ENCODE peak calls at places on chromosomes 13 and 19, in six cellular contexts. G, P, D, Q, I and T are unnamed samples.

GRCh38 chr19:54803410-54803809 is at the start of gene KIR2DL4:
- DNase-seq in G (no peak), P (no peak), D (peak; percentile 10), Q (no peak), I (no peak), T (no peak)

GRCh38 chr19:15010497-15011255 is 31.0 kb upstream of the SLC1A6 start:
- DNase-seq in G (no peak), P (no peak), D (no peak), Q (no peak), I (peak; percentile 23), T (no peak)

GRCh38 chr19:9757544-9758501 is 10.7 kb downstream of the ZNF846 start:
- DNase-seq in G (no peak), P (no peak), D (no peak), Q (no peak), I (no peak), T (no peak)

GRCh38 chr19:12867120-12868099 is 13.8 kb downstream of the DNASE2 start:
- DNase-seq in G (peak; percentile 84), P (peak; percentile 73), D (peak; percentile 76), Q (no peak), I (peak; percentile 79), T (peak; percentile 53)

GRCh38 chr13:24495151-24495729 is 17.3 kb downstream of the PARP4 start:
- DNase-seq in G (no peak), P (no peak), D (no peak), Q (no peak), I (no peak), T (no peak)

GRCh38 chr19:8340341-8341096 is 2.5 kb downstream of the KANK3 start:
- DNase-seq in G (peak; percentile 65), P (peak; percentile 37), D (peak; percentile 30), Q (no peak), I (no peak), T (no peak)

GRCh38 chr13:98768522-98768921 is 16.1 kb upstream of the SLC15A1 start:
- DNase-seq in G (no peak), P (no peak), D (no peak), Q (no peak), I (no peak), T (no peak)

GRCh38 chr19:42571136-42571535 is 23.6 kb downstream of the CEACAM8 start:
- DNase-seq in G (no peak), P (no peak), D (no peak), Q (no peak), I (no peak), T (no peak)

GRCh38 chr13:93784191-93784590 is 557.6 kb downstream of the GPC6 start:
- DNase-seq in G (no peak), P (no peak), D (no peak), Q (no peak), I (no peak), T (no peak)

GRCh38 chr13:27007166-27007565 is 164.4 kb downstream of the USP12 start:
- DNase-seq in G (no peak), P (no peak), D (no peak), Q (no peak), I (no peak), T (no peak)

GRCh38 chr19:55636723-55637122 is 4.1 kb upstream of the ZNF580 start:
- DNase-seq in G (no peak), P (no peak), D (no peak), Q (no peak), I (no peak), T (no peak)

GRCh38 chr19:1064661-1065605 is 2.0 kb upstream of the ARHGAP45 start:
- DNase-seq in G (peak; percentile 88), P (peak; percentile 81), D (peak; percentile 81), Q (peak; percentile 56), I (no peak), T (no peak)

DNA sequence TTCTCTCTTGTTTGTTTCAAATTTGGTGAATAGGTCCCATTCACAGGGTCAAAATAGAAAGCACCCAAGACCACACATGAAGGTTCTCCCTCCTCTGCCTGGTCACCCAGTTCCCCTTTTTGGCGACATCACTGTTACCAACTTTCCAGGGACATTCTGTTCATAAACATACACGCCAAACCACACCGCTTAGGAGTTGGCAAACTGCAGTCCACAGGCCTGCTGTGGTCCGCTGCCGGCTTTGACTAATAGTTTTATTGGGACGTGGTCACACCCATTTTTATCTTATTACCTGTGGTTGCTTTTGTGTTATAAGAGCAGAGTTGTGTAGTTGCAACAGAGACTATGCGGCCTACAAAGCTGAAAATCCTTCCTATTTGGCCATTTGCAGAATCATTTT is 24.2 kb downstream of the UHRF1 start:
- DNase-seq in G (no peak), P (peak; percentile 47), D (peak; percentile 25), Q (no peak), I (no peak), T (no peak)
- H3K36me3 ChIP-seq in G (peaks cover 34% of the 10 kb centered on the region), P (no peaks in the 10 kb centered on the region), D (no peaks in the 10 kb centered on the region), Q (peaks cover 26% of the 10 kb centered on the region), I (peaks cover 20% of the 10 kb centered on the region), T (no peaks in the 10 kb centered on the region)

DNA sequence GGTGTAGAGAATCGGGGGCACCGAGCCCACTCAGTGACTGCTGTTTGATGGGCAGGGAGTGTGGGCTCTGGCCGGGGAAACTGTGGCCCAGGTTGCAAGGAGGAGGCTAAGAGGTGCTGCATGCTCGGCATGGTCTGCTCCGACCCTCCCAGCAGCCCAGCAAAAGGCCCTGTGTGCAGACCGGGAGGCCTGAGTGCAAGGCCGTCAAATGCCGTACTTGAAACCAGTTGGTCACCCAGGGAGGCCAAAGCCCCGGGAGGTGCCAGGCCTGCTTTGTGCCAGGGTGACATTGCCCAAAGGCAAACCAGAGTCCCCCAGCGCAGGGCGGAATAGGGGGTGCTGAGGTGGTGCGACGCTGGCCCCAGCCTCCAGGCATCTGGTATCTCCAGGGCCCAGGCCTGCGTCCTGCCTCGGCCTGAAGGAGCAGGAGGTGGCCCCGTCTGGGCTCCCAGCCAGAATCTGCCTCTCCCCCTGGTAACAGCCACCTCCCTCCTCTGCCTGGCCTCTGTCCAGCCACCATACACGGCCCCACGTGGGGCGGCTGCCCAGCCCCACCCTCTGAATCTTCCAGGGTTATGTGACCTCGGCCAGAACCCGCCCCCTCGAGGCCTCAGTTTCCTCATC is 4.0 kb downstream of the PIK3R2 start:
- DNase-seq in G (peak; percentile 97), P (peak; percentile 95), D (peak; percentile 94), Q (peak; percentile 48), I (no peak), T (peak; percentile 87)
- TF ChIP-seq POLR2AphosphoS5 in G (peak; percentile 38), P (peak; percentile 18), D (peak; percentile 75), Q (peak; percentile 42), I (no peak), T (peak; percentile 9)

DNA sequence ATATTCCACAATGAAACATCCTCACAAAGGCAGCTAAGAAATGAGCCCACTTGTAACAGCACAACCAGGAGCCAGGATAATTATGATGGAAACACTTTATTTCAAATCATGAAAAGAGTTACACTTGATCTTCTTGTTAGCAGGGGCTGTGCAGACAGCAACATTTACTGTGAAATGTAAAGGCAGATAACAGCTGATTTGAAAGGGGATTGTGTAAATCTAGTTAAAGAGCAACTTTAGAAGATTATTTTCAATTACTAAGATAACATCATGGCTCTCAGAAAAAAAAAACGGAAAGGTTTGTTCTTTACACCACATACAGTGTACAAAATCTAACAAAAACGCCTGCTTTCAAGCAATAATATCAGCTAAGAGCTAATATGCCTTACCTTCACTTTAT is 22.4 kb downstream of the ENOX1 start:
- DNase-seq in G (no peak), P (no peak), D (no peak), Q (no peak), I (no peak), T (no peak)
- H3K36me3 ChIP-seq in G (no peaks in the 10 kb centered on the region), P (no peaks in the 10 kb centered on the region), D (no peaks in the 10 kb centered on the region), Q (no peaks in the 10 kb centered on the region), I (no peaks in the 10 kb centered on the region), T (no peaks in the 10 kb centered on the region)

DNA sequence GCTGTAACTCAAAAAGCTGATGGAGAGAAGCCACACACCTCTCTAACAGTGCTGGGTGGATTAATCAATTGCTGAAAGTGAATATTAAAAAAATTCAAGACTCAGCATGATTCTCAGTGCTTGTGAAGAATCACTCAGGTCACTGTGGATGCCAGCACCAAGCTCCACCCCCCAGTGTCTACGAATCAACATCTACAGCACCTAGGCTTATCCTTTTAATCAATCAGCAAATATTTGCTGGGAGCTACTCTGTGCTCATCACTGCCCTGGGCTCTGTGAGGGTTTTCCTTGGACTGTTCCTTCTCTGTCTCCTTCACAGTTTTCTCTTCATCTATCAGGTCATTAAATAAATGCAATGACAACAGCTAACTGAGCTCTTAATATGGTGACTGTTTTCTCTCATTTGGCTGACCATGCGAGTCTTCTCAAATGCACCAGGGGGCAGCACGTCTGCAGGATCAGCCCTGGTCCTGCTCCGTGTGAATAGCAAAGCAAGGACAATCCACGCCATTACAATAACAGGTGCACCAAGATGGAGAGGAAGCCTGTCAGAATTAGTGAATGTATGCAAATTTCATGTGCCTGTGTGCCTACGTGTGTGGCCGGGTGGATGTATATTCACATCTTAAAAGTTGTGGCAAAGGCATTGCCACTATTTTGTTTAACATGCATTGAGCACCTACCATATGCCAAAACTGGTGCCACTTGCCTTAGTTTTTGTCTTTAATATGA is 14.6 kb upstream of the C13orf42 start:
- DNase-seq in G (peak; percentile 73), P (peak; percentile 53), D (peak; percentile 49), Q (peak; percentile 60), I (peak; percentile 43), T (no peak)
- TF ChIP-seq POLR2AphosphoS5 in G (no peak), P (no peak), D (no peak), Q (no peak), I (no peak), T (no peak)

DNA sequence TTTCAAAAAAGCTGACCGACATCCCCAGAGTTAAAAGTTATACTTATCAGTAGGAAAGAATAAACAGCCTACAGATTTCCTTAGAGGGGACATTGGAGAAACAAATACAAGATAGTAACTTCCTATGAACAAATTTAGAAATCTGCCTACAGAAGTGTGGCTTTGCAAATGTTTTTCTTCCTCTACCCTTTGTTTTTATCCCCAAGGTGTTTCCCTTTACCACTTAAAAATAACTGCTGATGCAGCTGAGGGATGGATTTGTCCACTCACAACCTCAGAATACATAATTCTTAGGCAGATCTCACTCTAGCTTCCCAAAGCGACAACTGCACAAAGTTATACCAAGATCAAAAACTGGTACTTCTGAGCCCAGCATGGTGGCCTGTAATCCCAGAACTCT is 20.9 kb downstream of the MED4 start:
- DNase-seq in G (no peak), P (no peak), D (no peak), Q (no peak), I (no peak), T (no peak)
- H3K36me3 ChIP-seq in G (peaks cover 89% of the 10 kb centered on the region), P (peaks cover 54% of the 10 kb centered on the region), D (peaks cover 80% of the 10 kb centered on the region), Q (peaks cover 50% of the 10 kb centered on the region), I (peaks cover 35% of the 10 kb centered on the region), T (no peaks in the 10 kb centered on the region)

GRCh38 chr19:51020988-51021651 is 1.6 kb upstream of the KLK10 start:
- DNase-seq in G (peak; percentile 54), P (peak; percentile 34), D (no peak), Q (no peak), I (no peak), T (peak; percentile 48)
- TF ChIP-seq POLR2AphosphoS5 in G (no peak), P (no peak), D (no peak), Q (no peak), I (no peak), T (no peak)